ENCODE peak calls at places on chromosomes 11 and 22, in five cellular contexts. N is heart right ventricle; F is CD8-positive, alpha-beta memory T cell; I is HL-60; K is iPS DF 6.9. Q is an unnamed sample.
A peak's percentile ranks its signal among the peaks of the same experiment; 100 is the strongest.

GRCh38 chr11:59607703-59608454 is 7.7 kb downstream of the OSBP start:
- DNase-seq in K (no peak), N (no peak), I (no peak), F (no peak), Q (no peak)

GRCh38 chr11:35009941-35010337 is 93.5 kb downstream of the PDHX start:
- DNase-seq in F (no peak), K (no peak), I (no peak), N (no peak), Q (no peak)

GRCh38 chr11:121508449-121508848 is 55.7 kb upstream of the SORL1-AS1 start:
- DNase-seq in F (no peak), N (no peak), K (no peak), I (no peak), Q (no peak)

GRCh38 chr22:31496735-31497146 is 405 bp downstream of the SFI1 start:
- DNase-seq in I (peak; percentile 39), F (peak; percentile 32), N (peak; percentile 23), K (no peak), Q (peak; percentile 52)

GRCh38 chr11:94806436-94806835 is 38.3 kb downstream of the AMOTL1 start:
- DNase-seq in N (no peak), F (no peak), K (no peak), I (no peak), Q (no peak)

GRCh38 chr22:43007519-43008102 is 7.3 kb downstream of the PACSIN2 start:
- DNase-seq in K (no peak), N (no peak), F (no peak), I (peak; percentile 14), Q (no peak)

GRCh38 chr11:116175707-116176106 is 597.1 kb downstream of the BUD13 start:
- DNase-seq in I (no peak), N (no peak), F (no peak), K (no peak), Q (no peak)

GRCh38 chr11:10654211-10655150 is 39.1 kb downstream of the IRAG1 start:
- DNase-seq in K (peak; percentile 43), I (peak; percentile 63), F (no peak), N (no peak), Q (peak; percentile 28)

GRCh38 chr22:27401321-27401720 is 400.2 kb downstream of the MN1 start:
- DNase-seq in I (no peak), F (no peak), N (no peak), K (no peak), Q (no peak)

GRCh38 chr11:59647245-59647965 is 21.4 kb downstream of the PATL1 start:
- DNase-seq in I (no peak), F (no peak), N (no peak), K (no peak), Q (no peak)

GRCh38 chr11:12675951-12676711 is 1.9 kb downstream of the TEAD1 start:
- DNase-seq in K (no peak), I (no peak), N (no peak), F (no peak), Q (peak; percentile 33)

GRCh38 chr22:49010901-49011300 is 816.8 kb downstream of the BRD1 start:
- DNase-seq in F (no peak), N (no peak), I (no peak), K (no peak), Q (no peak)

GRCh38 chr22:36775589-36775965 is 342 bp downstream of the IFT27 start:
- DNase-seq in F (peak; percentile 16), I (no peak), K (no peak), N (peak; percentile 40), Q (no peak)

GRCh38 chr11:74949748-74950127 is 672 bp downstream of the SPCS2 start:
- DNase-seq in F (no peak), N (no peak), I (no peak), K (no peak), Q (peak; percentile 12)

GRCh38 chr22:28019360-28019759 is 100.3 kb upstream of the PITPNB start:
- DNase-seq in F (no peak), I (no peak), K (no peak), N (no peak), Q (peak; percentile 3)

GRCh38 chr11:93288079-93288478 is 42.5 kb upstream of the DEUP1 start:
- DNase-seq in I (no peak), K (no peak), N (no peak), F (no peak), Q (no peak)

GRCh38 chr11:26865703-26866102 is 128.2 kb upstream of the FIBIN start:
- DNase-seq in F (no peak), I (no peak), K (no peak), N (no peak), Q (no peak)

GRCh38 chr22:36330127-36330526 is 57.6 kb downstream of the MYH9 start:
- DNase-seq in N (no peak), F (no peak), K (no peak), I (no peak), Q (no peak)

DNA sequence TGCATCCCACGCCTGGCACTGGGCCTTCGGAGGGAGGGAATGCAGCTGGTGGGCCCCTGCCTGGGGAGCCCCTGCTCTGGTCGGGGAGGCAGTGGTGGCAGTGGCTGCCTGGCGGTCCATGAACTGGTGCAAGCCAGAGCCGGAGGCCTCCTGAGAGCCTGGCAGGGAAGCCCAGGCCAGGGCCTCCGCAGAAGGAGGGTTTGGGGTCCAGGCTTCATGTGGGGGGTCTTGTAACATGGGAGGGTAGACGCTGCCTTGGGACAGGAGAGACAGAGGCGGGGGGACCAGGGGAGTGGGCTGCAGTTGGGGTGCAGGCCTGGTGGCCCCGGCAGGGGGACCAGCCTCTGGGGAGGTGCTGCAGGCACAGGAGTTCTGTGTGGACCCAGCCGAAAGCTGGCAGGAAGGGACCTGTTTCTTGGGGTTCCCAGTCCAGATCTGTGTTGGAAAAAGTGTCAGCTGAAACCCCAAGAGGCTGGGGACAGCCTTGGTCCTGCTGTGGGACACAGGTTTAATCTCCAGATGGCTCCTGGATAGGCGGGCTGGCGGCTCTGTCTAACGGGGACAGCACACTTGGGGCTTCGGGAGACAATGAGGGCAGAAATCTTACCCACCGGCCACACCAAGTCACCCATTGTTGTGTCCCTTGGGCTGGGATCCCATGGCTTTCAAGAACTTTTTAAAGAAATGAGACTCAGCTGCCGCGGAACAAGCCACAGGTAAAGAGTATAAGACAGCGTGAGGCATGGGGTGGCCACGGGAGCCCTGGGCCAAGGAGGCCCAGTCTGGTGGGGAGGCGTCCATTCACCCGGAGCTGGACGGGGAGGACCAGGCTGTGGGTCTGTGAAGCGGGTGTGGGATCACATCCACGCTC is 73.5 kb downstream of the KCNQ1 start:
- DNase-seq in I (no peak), N (peak; percentile 5), F (peak; percentile 0), K (no peak), Q (peak; percentile 4)
- H3K27me3 ChIP-seq in I (no peaks in the 10 kb centered on the region), N (no peaks in the 10 kb centered on the region), F (no peaks in the 10 kb centered on the region), K (peaks cover 3% of the 10 kb centered on the region), Q (no peaks in the 10 kb centered on the region)

GRCh38 chr11:118172356-118172755 is 4.1 kb downstream of the SCN2B start:
- DNase-seq in F (no peak), K (no peak), N (no peak), I (no peak), Q (no peak)
- H3K27me3 ChIP-seq in F (no peaks in the 10 kb centered on the region), K (peaks cover 22% of the 10 kb centered on the region), N (no peaks in the 10 kb centered on the region), I (no peaks in the 10 kb centered on the region), Q (peaks cover 3% of the 10 kb centered on the region)

DNA sequence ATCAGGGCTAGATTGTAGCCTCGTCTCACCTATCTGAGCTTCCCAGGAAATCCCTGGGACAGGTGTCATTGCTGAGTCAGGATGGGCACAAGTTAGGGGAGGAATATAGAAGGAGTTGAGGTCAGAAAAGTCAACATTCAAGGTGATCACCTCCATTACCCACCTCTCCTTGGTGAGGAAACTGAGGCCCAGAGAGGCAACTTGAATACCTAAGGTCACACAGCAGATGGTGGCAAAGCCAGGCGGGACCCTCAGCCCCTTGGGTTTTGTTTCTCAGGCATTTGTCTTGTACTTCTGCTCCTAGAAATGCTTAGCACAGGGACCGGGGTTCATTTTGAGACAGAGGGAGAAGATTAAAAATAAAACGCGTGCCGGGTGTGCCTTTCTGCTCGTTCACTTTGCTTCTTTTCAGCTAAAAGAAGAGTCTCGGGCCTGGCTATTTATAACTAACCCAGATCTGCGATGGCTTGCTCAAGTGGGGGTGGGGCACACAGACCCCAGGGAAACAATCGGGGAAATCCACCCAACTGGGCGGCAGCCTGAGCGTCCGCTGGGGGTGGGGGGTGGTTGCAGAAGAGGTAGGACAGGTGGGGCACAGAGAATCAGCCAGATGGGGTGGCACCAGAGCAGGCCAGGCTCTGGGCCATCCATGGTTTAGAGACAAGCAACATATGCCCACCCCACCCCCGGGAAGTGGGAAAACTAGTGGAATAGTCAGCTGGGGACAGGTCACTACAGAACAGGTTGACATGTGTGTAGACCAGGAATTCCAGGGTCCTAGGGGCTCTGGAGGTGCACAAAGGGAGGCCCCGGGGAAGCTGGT is 3.9 kb upstream of the GNAZ start:
- DNase-seq in I (no peak), K (no peak), N (peak; percentile 2), F (no peak), Q (no peak)
- H3K27me3 ChIP-seq in I (peaks cover 29% of the 10 kb centered on the region), K (peaks cover 9% of the 10 kb centered on the region), N (no peaks in the 10 kb centered on the region), F (peaks cover 6% of the 10 kb centered on the region), Q (no peaks in the 10 kb centered on the region)

GRCh38 chr11:380491-380890 is 11.2 kb downstream of the B4GALNT4 start:
- DNase-seq in N (peak; percentile 7), I (no peak), K (no peak), F (no peak), Q (no peak)

GRCh38 chr11:382081-382643 is 11.8 kb upstream of the PKP3 start:
- DNase-seq in N (no peak), F (no peak), K (no peak), I (no peak), Q (no peak)

GRCh38 chr11:380996-381395 is 11.7 kb downstream of the B4GALNT4 start:
- DNase-seq in K (no peak), N (peak; percentile 7), F (no peak), I (no peak), Q (no peak)

GRCh38 chr11:380095-380480 is 10.8 kb downstream of the B4GALNT4 start:
- DNase-seq in N (peak; percentile 10), I (no peak), F (no peak), K (no peak), Q (no peak)

DNA sequence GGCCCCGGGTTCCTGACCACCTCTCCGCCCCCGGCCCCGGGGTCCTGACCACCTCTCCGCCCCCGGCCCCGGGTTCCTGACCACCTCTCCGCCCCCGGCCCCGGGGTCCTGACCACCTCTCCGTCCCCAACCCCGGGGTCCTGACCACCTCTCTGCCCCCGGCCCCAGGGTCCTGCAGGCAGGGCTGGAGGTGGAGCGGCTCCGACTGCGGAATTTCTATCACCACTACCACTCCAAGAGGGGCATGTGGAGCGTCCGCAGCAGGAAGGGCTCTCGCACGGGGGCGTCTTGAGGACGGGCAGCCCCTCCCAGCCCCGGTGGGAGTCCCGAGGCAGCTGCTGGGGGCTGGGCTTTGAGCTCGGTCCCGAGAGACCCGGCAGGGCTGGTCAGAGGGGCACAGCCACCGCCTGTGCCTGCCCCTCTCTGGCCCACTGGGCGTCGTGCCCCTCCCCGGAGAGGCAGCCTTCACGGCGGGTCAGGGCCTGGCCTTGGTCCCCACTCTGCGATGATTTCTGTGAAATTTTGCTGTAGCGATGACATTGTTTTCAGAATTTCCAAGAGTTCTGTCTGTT is 12.3 kb downstream of the B4GALNT4 start:
- DNase-seq in F (no peak), N (peak; percentile 7), I (no peak), K (no peak), Q (no peak)
- H3K27me3 ChIP-seq in F (no peaks in the 10 kb centered on the region), N (no peaks in the 10 kb centered on the region), I (peaks cover 2% of the 10 kb centered on the region), K (no peaks in the 10 kb centered on the region), Q (no peaks in the 10 kb centered on the region)

DNA sequence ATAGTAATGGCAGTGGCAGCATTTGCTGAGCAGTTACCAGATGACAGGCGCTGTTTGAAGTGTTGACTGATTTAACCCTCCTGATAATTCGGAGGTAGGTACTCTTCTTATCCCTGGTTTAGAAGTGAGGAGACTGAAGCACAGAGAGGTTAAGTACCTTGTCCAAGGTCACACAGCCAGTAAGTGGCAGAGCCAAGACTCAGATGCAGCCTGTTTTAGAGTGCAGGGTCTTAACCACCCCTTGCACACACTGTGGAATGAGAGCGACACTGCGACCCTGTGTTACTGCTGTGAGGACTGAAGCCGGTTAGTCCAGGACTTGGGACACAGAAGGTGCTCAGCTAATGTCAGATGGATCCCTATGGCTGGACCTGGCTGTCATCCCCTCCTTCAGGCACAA is 34.7 kb downstream of the DAGLA start:
- DNase-seq in N (no peak), F (no peak), I (no peak), K (no peak), Q (no peak)
- H3K27me3 ChIP-seq in N (no peaks in the 10 kb centered on the region), F (no peaks in the 10 kb centered on the region), I (no peaks in the 10 kb centered on the region), K (no peaks in the 10 kb centered on the region), Q (no peaks in the 10 kb centered on the region)